ENCODE peak calls at places on chromosomes 2 and 18, in six cellular contexts. Q is fibroblast of gingiva; D is ELR; Y is epithelial cell of prostate; U is naive thymus-derived CD8-positive, alpha-beta T cell; S is HEK293T. K is an unnamed sample.

GRCh38 chr2:24993797-24994196 is 22.0 kb upstream of the DNAJC27 start:
- DNase-seq in D (no peak), Y (no peak), U (no peak), Q (no peak), S (no peak), K (no peak)

GRCh38 chr2:55843096-55843991 is 80.2 kb downstream of the EFEMP1 start:
- DNase-seq in U (no peak), D (peak; percentile 96), Q (peak; percentile 86), S (peak; percentile 39), Y (peak; percentile 95), K (peak; percentile 60)

GRCh38 chr18:68660355-68661183 is 54.3 kb downstream of the TMX3 start:
- DNase-seq in Y (no peak), U (no peak), S (no peak), Q (peak; percentile 45), D (peak; percentile 74), K (peak; percentile 43)

GRCh38 chr2:122007577-122007976 is 252.1 kb downstream of the TSN start:
- DNase-seq in Y (no peak), U (no peak), Q (no peak), D (no peak), S (no peak), K (no peak)

GRCh38 chr2:102304268-102304667 is 7.1 kb upstream of the IL1RL1 start:
- DNase-seq in U (no peak), D (peak; percentile 43), Q (peak; percentile 23), Y (no peak), S (no peak), K (no peak)

GRCh38 chr18:58285731-58286130 is 241.7 kb downstream of the NEDD4L start:
- DNase-seq in Y (no peak), Q (no peak), U (no peak), S (no peak), D (no peak), K (no peak)

GRCh38 chr18:67300498-67300897 is 216.0 kb downstream of the DSEL start:
- DNase-seq in S (no peak), Y (no peak), D (peak; percentile 15), U (no peak), Q (no peak), K (no peak)

GRCh38 chr2:120014231-120014990 is 1.5 kb downstream of the EPB41L5 start:
- DNase-seq in Q (peak; percentile 14), U (no peak), S (no peak), D (peak; percentile 8), Y (no peak), K (no peak)

GRCh38 chr2:217283505-217283904 is 423.6 kb upstream of the TNP1 start:
- DNase-seq in S (no peak), Y (no peak), Q (no peak), U (no peak), D (no peak), K (peak; percentile 34)

GRCh38 chr18:2027026-2027425 is 544.3 kb downstream of the METTL4 start:
- DNase-seq in U (no peak), S (no peak), Q (no peak), D (no peak), Y (no peak), K (no peak)

GRCh38 chr2:108806362-108806761 is 19.8 kb downstream of the CCDC138 start:
- DNase-seq in Q (no peak), U (no peak), D (no peak), S (no peak), Y (no peak), K (no peak)

GRCh38 chr2:62822549-62822948 is 117.0 kb downstream of the EHBP1 start:
- DNase-seq in Q (no peak), Y (no peak), S (no peak), U (no peak), D (no peak), K (no peak)

GRCh38 chr2:80322337-80322920 is 17.9 kb upstream of the LRRTM1 start:
- DNase-seq in U (no peak), Y (no peak), S (no peak), D (no peak), Q (no peak), K (no peak)

GRCh38 chr2:69518836-69519235 is 81.6 kb upstream of the NFU1 start:
- DNase-seq in D (no peak), Q (no peak), S (no peak), U (no peak), Y (peak; percentile 98), K (no peak)

GRCh38 chr2:128420776-128421175 is 102.1 kb upstream of the HS6ST1 start:
- DNase-seq in U (no peak), Q (no peak), S (no peak), Y (no peak), D (no peak), K (no peak)

GRCh38 chr2:21043744-21044532 is at the start of gene APOB:
- DNase-seq in Q (no peak), S (no peak), D (no peak), Y (no peak), U (no peak), K (no peak)

GRCh38 chr18:6920099-6920955 is 190.8 kb downstream of the ARHGAP28 start:
- DNase-seq in Q (peak; percentile 60), D (peak; percentile 61), U (no peak), Y (peak; percentile 37), S (peak; percentile 50), K (peak; percentile 50)

GRCh38 chr2:68548396-68548795 is 81.0 kb downstream of the APLF start:
- DNase-seq in Y (no peak), U (no peak), S (no peak), D (peak; percentile 52), Q (peak; percentile 68), K (no peak)

GRCh38 chr18:58813821-58814220 is 50.9 kb upstream of the ZNF532 start:
- DNase-seq in Y (no peak), Q (no peak), U (no peak), D (no peak), S (no peak), K (no peak)

GRCh38 chr2:119338826-119339561 is 27.6 kb downstream of the C2orf76 start:
- DNase-seq in U (peak; percentile 51), Y (no peak), Q (no peak), D (no peak), S (no peak), K (no peak)

GRCh38 chr2:68726608-68727367 is 7.8 kb upstream of the ARHGAP25 start:
- DNase-seq in Q (no peak), D (peak; percentile 75), Y (no peak), U (peak; percentile 71), S (no peak), K (no peak)

GRCh38 chr18:52554180-52554579 is 214.2 kb downstream of the DCC start:
- DNase-seq in Y (no peak), Q (no peak), D (no peak), U (no peak), S (no peak), K (no peak)